ENCODE peak calls at places on chromosomes 13 and 19, in six cellular contexts. C is tibial artery; U is mucosa of descending colon; K is heart left ventricle; F is cardiac muscle cell; S is activated naive CD4-positive, alpha-beta T cell. A is an unnamed sample.

GRCh38 chr19:8101311-8101710 is 48.1 kb downstream of the FBN3 start:
- DNase-seq in C (no peak), U (no peak), K (no peak), F (no peak), S (no peak), A (no peak)

GRCh38 chr13:77859450-77859849 is 59.2 kb downstream of the EDNRB start:
- DNase-seq in C (no peak), U (no peak), K (peak; percentile 20), F (no peak), S (no peak), A (peak; percentile 50)

GRCh38 chr13:101003566-101003965 is 329.0 kb upstream of the TMTC4 start:
- DNase-seq in C (no peak), U (no peak), K (no peak), F (no peak), S (no peak), A (no peak)

GRCh38 chr13:91122766-91123165 is 224.7 kb upstream of the MIR17HG start:
- DNase-seq in C (no peak), U (no peak), K (no peak), F (no peak), S (no peak), A (no peak)

GRCh38 chr19:1811472-1811894 is 593 bp downstream of the ATP8B3 start:
- DNase-seq in C (peak; percentile 70), U (peak; percentile 74), K (peak; percentile 72), F (peak; percentile 14), S (no peak), A (peak; percentile 48)

GRCh38 chr19:55549500-55550320 is 4.4 kb upstream of the SBK3 start:
- DNase-seq in C (no peak), U (peak; percentile 50), K (peak; percentile 36), F (no peak), S (no peak), A (no peak)

GRCh38 chr13:100392709-100393630 is 195.6 kb downstream of the GGACT start:
- DNase-seq in C (peak; percentile 86), U (no peak), K (peak; percentile 85), F (peak; percentile 37), S (no peak), A (peak; percentile 97)

GRCh38 chr13:34911159-34911558 is 30.9 kb upstream of the NBEA start:
- DNase-seq in C (no peak), U (no peak), K (no peak), F (no peak), S (no peak), A (no peak)

GRCh38 chr19:47240996-47241918 is 10.3 kb upstream of the BBC3 start:
- DNase-seq in C (peak; percentile 56), U (peak; percentile 81), K (peak; percentile 71), F (peak; percentile 38), S (peak; percentile 67), A (peak; percentile 64)

GRCh38 chr19:42176649-42176989 is 40.9 kb downstream of the DEDD2 start:
- DNase-seq in C (no peak), U (no peak), K (no peak), F (peak; percentile 67), S (no peak), A (no peak)

GRCh38 chr19:28426110-28426901 is 786.6 kb downstream of the UQCRFS1 start:
- DNase-seq in C (no peak), U (no peak), K (no peak), F (no peak), S (no peak), A (no peak)

GRCh38 chr13:77312311-77312710 is 14.6 kb downstream of the MYCBP2 start:
- DNase-seq in C (no peak), U (no peak), K (no peak), F (no peak), S (no peak), A (no peak)

GRCh38 chr13:98014766-98015165 is 61.3 kb downstream of the IPO5 start:
- DNase-seq in C (no peak), U (no peak), K (no peak), F (no peak), S (no peak), A (peak; percentile 50)

GRCh38 chr13:38394777-38395504 is 45.3 kb downstream of the UFM1 start:
- DNase-seq in C (no peak), U (no peak), K (no peak), F (no peak), S (no peak), A (no peak)

GRCh38 chr13:91406619-91407018 is 8.2 kb downstream of the GPC5 start:
- DNase-seq in C (no peak), U (no peak), K (no peak), F (no peak), S (no peak), A (peak; percentile 85)

GRCh38 chr13:113663934-113664333 is 3.1 kb upstream of the GRK1 start:
- DNase-seq in C (no peak), U (peak; percentile 36), K (peak; percentile 20), F (no peak), S (no peak), A (no peak)

GRCh38 chr13:99916366-99917103 is 55.0 kb downstream of the ZIC5 start:
- DNase-seq in C (no peak), U (no peak), K (no peak), F (peak; percentile 55), S (no peak), A (peak; percentile 85)

A was measured in A673.